ENCODE peak calls at places on chromosomes 3 and 15, in eight cellular contexts. One of them, this sample, is unnamed.

GRCh38 chr3:106823706-106824105 is 553.5 kb upstream of the CCDC54 start:
- ATAC-seq in thoracic aorta: no peak
- ATAC-seq in lung: no peak
- ATAC-seq in T-cell: no peak
- ATAC-seq in Right ventricle myocardium inferior: no peak
- ATAC-seq in CD8-positive, alpha-beta T cell: no peak
- ATAC-seq in heart right ventricle: no peak
- ATAC-seq in activated CD8-positive, alpha-beta memory T cell treated with anti-CD3 and anti-CD28 coated beads, Interleukin-2, amount 10 ng/mL, durations not matched to agents 7 days and 5 days: no peak
- ATAC-seq in this sample: no peak

GRCh38 chr15:88701561-88702095 is 62.8 kb downstream of the ISG20 start:
- ATAC-seq in activated CD8-positive, alpha-beta memory T cell treated with anti-CD3 and anti-CD28 coated beads, Interleukin-2, amount 10 ng/mL, durations not matched to agents 7 days and 5 days: peak
- ATAC-seq in Right ventricle myocardium inferior: no peak
- ATAC-seq in lung: no peak
- ATAC-seq in CD8-positive, alpha-beta T cell: no peak
- ATAC-seq in thoracic aorta: no peak
- ATAC-seq in heart right ventricle: no peak
- ATAC-seq in T-cell: no peak
- ATAC-seq in this sample: no peak

GRCh38 chr3:124860599-124860998 is 26.6 kb downstream of the ITGB5 start:
- ATAC-seq in activated CD8-positive, alpha-beta memory T cell treated with anti-CD3 and anti-CD28 coated beads, Interleukin-2, amount 10 ng/mL, durations not matched to agents 7 days and 5 days: no peak
- ATAC-seq in thoracic aorta: peak
- ATAC-seq in lung: peak
- ATAC-seq in CD8-positive, alpha-beta T cell: no peak
- ATAC-seq in heart right ventricle: peak
- ATAC-seq in T-cell: no peak
- ATAC-seq in Right ventricle myocardium inferior: peak
- ATAC-seq in this sample: peak

GRCh38 chr3:66655119-66655518 is 154.3 kb upstream of the LRIG1 start:
- ATAC-seq in thoracic aorta: no peak
- ATAC-seq in lung: no peak
- ATAC-seq in T-cell: no peak
- ATAC-seq in activated CD8-positive, alpha-beta memory T cell treated with anti-CD3 and anti-CD28 coated beads, Interleukin-2, amount 10 ng/mL, durations not matched to agents 7 days and 5 days: no peak
- ATAC-seq in Right ventricle myocardium inferior: no peak
- ATAC-seq in CD8-positive, alpha-beta T cell: no peak
- ATAC-seq in heart right ventricle: no peak
- ATAC-seq in this sample: no peak

GRCh38 chr3:144084929-144085328 is 113.3 kb downstream of the DIPK2A start:
- ATAC-seq in heart right ventricle: no peak
- ATAC-seq in lung: no peak
- ATAC-seq in activated CD8-positive, alpha-beta memory T cell treated with anti-CD3 and anti-CD28 coated beads, Interleukin-2, amount 10 ng/mL, durations not matched to agents 7 days and 5 days: no peak
- ATAC-seq in CD8-positive, alpha-beta T cell: no peak
- ATAC-seq in T-cell: no peak
- ATAC-seq in Right ventricle myocardium inferior: no peak
- ATAC-seq in thoracic aorta: no peak
- ATAC-seq in this sample: no peak

GRCh38 chr3:188518416-188518815 is 364.5 kb downstream of the LPP start:
- ATAC-seq in Right ventricle myocardium inferior: no peak
- ATAC-seq in CD8-positive, alpha-beta T cell: no peak
- ATAC-seq in T-cell: no peak
- ATAC-seq in lung: no peak
- ATAC-seq in activated CD8-positive, alpha-beta memory T cell treated with anti-CD3 and anti-CD28 coated beads, Interleukin-2, amount 10 ng/mL, durations not matched to agents 7 days and 5 days: no peak
- ATAC-seq in thoracic aorta: no peak
- ATAC-seq in heart right ventricle: no peak
- ATAC-seq in this sample: no peak

GRCh38 chr3:179949869-179950268 is 86.9 kb downstream of the PEX5L start:
- ATAC-seq in heart right ventricle: no peak
- ATAC-seq in lung: no peak
- ATAC-seq in thoracic aorta: no peak
- ATAC-seq in activated CD8-positive, alpha-beta memory T cell treated with anti-CD3 and anti-CD28 coated beads, Interleukin-2, amount 10 ng/mL, durations not matched to agents 7 days and 5 days: no peak
- ATAC-seq in CD8-positive, alpha-beta T cell: no peak
- ATAC-seq in Right ventricle myocardium inferior: no peak
- ATAC-seq in T-cell: no peak
- ATAC-seq in this sample: no peak

GRCh38 chr3:146801492-146801891 is 196.3 kb upstream of the PLSCR5 start:
- ATAC-seq in thoracic aorta: no peak
- ATAC-seq in lung: no peak
- ATAC-seq in T-cell: no peak
- ATAC-seq in activated CD8-positive, alpha-beta memory T cell treated with anti-CD3 and anti-CD28 coated beads, Interleukin-2, amount 10 ng/mL, durations not matched to agents 7 days and 5 days: no peak
- ATAC-seq in Right ventricle myocardium inferior: no peak
- ATAC-seq in CD8-positive, alpha-beta T cell: no peak
- ATAC-seq in heart right ventricle: no peak
- ATAC-seq in this sample: no peak

GRCh38 chr3:111590096-111590491 is 5.1 kb downstream of the ZBED2 start:
- ATAC-seq in activated CD8-positive, alpha-beta memory T cell treated with anti-CD3 and anti-CD28 coated beads, Interleukin-2, amount 10 ng/mL, durations not matched to agents 7 days and 5 days: no peak
- ATAC-seq in T-cell: no peak
- ATAC-seq in heart right ventricle: no peak
- ATAC-seq in CD8-positive, alpha-beta T cell: no peak
- ATAC-seq in thoracic aorta: no peak
- ATAC-seq in Right ventricle myocardium inferior: no peak
- ATAC-seq in lung: no peak
- ATAC-seq in this sample: no peak

GRCh38 chr3:60365360-60365759 is 885.9 kb downstream of the FHIT start:
- ATAC-seq in lung: no peak
- ATAC-seq in activated CD8-positive, alpha-beta memory T cell treated with anti-CD3 and anti-CD28 coated beads, Interleukin-2, amount 10 ng/mL, durations not matched to agents 7 days and 5 days: peak
- ATAC-seq in heart right ventricle: no peak
- ATAC-seq in CD8-positive, alpha-beta T cell: no peak
- ATAC-seq in Right ventricle myocardium inferior: no peak
- ATAC-seq in T-cell: no peak
- ATAC-seq in thoracic aorta: peak
- ATAC-seq in this sample: no peak

GRCh38 chr3:196996454-196997265 is 28.0 kb upstream of the PIGZ start:
- ATAC-seq in activated CD8-positive, alpha-beta memory T cell treated with anti-CD3 and anti-CD28 coated beads, Interleukin-2, amount 10 ng/mL, durations not matched to agents 7 days and 5 days: no peak
- ATAC-seq in thoracic aorta: no peak
- ATAC-seq in Right ventricle myocardium inferior: no peak
- ATAC-seq in lung: no peak
- ATAC-seq in CD8-positive, alpha-beta T cell: no peak
- ATAC-seq in T-cell: no peak
- ATAC-seq in heart right ventricle: no peak
- ATAC-seq in this sample: no peak

GRCh38 chr3:108564564-108564963 is 24.7 kb downstream of the CIP2A start:
- ATAC-seq in activated CD8-positive, alpha-beta memory T cell treated with anti-CD3 and anti-CD28 coated beads, Interleukin-2, amount 10 ng/mL, durations not matched to agents 7 days and 5 days: no peak
- ATAC-seq in heart right ventricle: no peak
- ATAC-seq in Right ventricle myocardium inferior: no peak
- ATAC-seq in thoracic aorta: no peak
- ATAC-seq in lung: no peak
- ATAC-seq in T-cell: no peak
- ATAC-seq in CD8-positive, alpha-beta T cell: no peak
- ATAC-seq in this sample: no peak

This sample was measured in gastroesophageal sphincter.